ENCODE peak calls at places on chromosomes 2 and 18, in six cellular contexts. G is heart right ventricle, D is cardiac muscle cell, P is testis, Y is right lobe of liver, N is Karpas-422. H is an unnamed sample.

GRCh38 chr2:236665130-236665529 is 95.5 kb downstream of the ACKR3 start:
- DNase-seq in G (peak), D (no peak), P (no peak), Y (no peak), N (no peak), H (no peak)

GRCh38 chr2:187577310-187577709 is 23.1 kb upstream of the TFPI start:
- DNase-seq in G (no peak), D (peak), P (no peak), Y (no peak), N (no peak), H (no peak)

GRCh38 chr2:10331702-10332401 is 29.1 kb downstream of the HPCAL1 start:
- DNase-seq in G (no peak), D (no peak), P (no peak), Y (no peak), N (no peak), H (no peak)

GRCh38 chr2:205086689-205087088 is 541.4 kb downstream of the PARD3B start:
- DNase-seq in G (no peak), D (no peak), P (no peak), Y (no peak), N (no peak), H (no peak)

GRCh38 chr2:40281021-40281940 is 170.6 kb downstream of the SLC8A1 start:
- DNase-seq in G (peak), D (peak), P (peak), Y (no peak), N (peak), H (peak)

GRCh38 chr18:62596145-62597005 is 73.5 kb downstream of the ZCCHC2 start:
- DNase-seq in G (no peak), D (peak), P (no peak), Y (peak), N (no peak), H (no peak)

GRCh38 chr2:130374587-130375290 is 18.9 kb downstream of the PTPN18 start:
- DNase-seq in G (no peak), D (peak), P (no peak), Y (no peak), N (peak), H (no peak)

GRCh38 chr18:36296591-36297418 is 708 bp upstream of the FHOD3 start:
- DNase-seq in G (peak), D (peak), P (peak), Y (peak), N (no peak), H (peak)

GRCh38 chr2:100988630-100989417 is 13.3 kb upstream of the RPL31 start:
- DNase-seq in G (no peak), D (no peak), P (no peak), Y (no peak), N (no peak), H (no peak)

GRCh38 chr2:108806362-108806761 is 19.8 kb downstream of the CCDC138 start:
- DNase-seq in G (no peak), D (no peak), P (no peak), Y (no peak), N (no peak), H (no peak)

GRCh38 chr18:78645216-78645615 is 334.4 kb upstream of the SALL3 start:
- DNase-seq in G (no peak), D (no peak), P (no peak), Y (no peak), N (no peak), H (no peak)

GRCh38 chr18:68484241-68484640 is 230.7 kb downstream of the TMX3 start:
- DNase-seq in G (no peak), D (peak), P (no peak), Y (no peak), N (no peak), H (no peak)

GRCh38 chr2:42854207-42854818 is 61.9 kb upstream of the HAAO start:
- DNase-seq in G (peak), D (no peak), P (peak), Y (peak), N (no peak), H (no peak)

GRCh38 chr2:96091711-96092579 is 24.4 kb downstream of the ADRA2B start:
- DNase-seq in G (no peak), D (no peak), P (no peak), Y (no peak), N (no peak), H (no peak)

GRCh38 chr2:24885221-24886113 is 34.6 kb downstream of the ADCY3 start:
- DNase-seq in G (peak), D (peak), P (no peak), Y (no peak), N (no peak), H (no peak)

GRCh38 chr2:80896576-80896975 is 592.0 kb upstream of the LRRTM1 start:
- DNase-seq in G (no peak), D (no peak), P (no peak), Y (no peak), N (no peak), H (no peak)

GRCh38 chr18:67515987-67516431 is 511 bp downstream of the DSEL start:
- DNase-seq in G (peak), D (peak), P (peak), Y (peak), N (no peak), H (peak)

GRCh38 chr2:197869501-197870111 is 65.2 kb downstream of the PLCL1 start:
- DNase-seq in G (no peak), D (peak), P (no peak), Y (no peak), N (no peak), H (no peak)

GRCh38 chr18:45852631-45853030 is 27.2 kb downstream of the SIGLEC15 start:
- DNase-seq in G (no peak), D (peak), P (no peak), Y (no peak), N (no peak), H (no peak)

GRCh38 chr18:46346896-46347630 is 242.9 kb downstream of the HAUS1 start:
- DNase-seq in G (no peak), D (no peak), P (no peak), Y (no peak), N (no peak), H (no peak)

GRCh38 chr2:62692225-62692624 is 13.3 kb upstream of the EHBP1 start:
- DNase-seq in G (no peak), D (no peak), P (no peak), Y (no peak), N (no peak), H (no peak)

GRCh38 chr2:240725266-240726060 is 33.8 kb downstream of the AQP12A start:
- DNase-seq in G (no peak), D (no peak), P (no peak), Y (no peak), N (no peak), H (no peak)

GRCh38 chr2:191501390-191502168 is 176.4 kb upstream of the NABP1 start:
- DNase-seq in G (no peak), D (peak), P (no peak), Y (no peak), N (no peak), H (no peak)

GRCh38 chr2:193963472-193964119 is 1693.4 kb upstream of the SLC39A10 start:
- DNase-seq in G (no peak), D (peak), P (peak), Y (no peak), N (peak), H (no peak)

DNA sequence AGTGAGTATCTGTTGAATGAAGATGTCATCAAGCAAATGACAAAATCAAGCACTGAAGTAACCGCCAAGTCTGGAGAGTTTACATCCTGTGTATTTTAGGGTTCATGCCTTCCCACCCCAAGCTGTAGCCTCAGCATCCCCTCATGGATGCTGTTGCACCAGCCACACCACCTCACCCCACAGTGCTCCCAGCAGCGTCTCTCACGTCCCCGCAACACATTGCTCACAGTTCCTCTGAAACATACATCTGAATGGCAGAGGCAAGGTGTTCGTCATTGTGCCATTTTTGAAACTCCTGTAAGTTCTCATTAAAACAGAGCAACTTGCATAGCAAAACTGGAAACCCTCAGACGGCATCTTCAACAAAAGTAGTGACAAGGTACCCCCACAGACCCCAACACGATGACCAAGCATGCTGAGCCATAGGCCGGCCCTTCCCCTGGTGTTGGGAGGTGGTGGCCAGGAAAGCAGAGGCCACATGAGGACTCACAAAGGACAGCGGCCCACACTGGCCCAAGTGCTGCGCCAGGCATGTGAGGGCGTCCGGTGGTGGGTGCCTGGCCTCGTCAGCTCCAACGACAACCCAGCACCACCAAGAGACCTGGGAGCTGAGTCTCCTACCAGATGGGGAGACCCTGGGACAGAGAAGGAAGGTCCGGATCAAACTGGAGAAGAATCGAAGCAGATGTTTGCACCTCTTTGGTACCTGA is 456.5 kb downstream of the EIPR1 start:
- DNase-seq in G (no peak), D (no peak), P (no peak), Y (no peak), N (no peak), H (no peak)
- H3K27ac ChIP-seq in G (no peak), D (no peak), P (no peak), Y (no peak), N (no peak), H (no peak)

DNA sequence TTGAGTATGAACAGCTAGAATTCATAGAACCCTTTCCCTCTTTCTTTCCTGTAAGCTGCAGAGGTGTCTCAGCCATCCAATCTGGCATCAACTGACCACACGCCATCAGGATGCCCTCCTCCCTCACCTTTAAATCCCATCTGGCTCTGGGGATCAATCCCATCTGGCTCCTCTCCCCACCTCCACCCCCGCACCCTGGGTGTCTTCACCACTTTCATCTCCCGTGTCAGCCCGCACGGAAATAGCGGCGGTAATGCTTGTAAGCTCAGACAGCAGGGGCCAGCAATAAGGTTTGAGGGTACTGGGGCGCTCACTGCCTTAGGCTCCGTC is 508 bp upstream of the TUBA4B start:
- DNase-seq in G (no peak), D (no peak), P (no peak), Y (no peak), N (no peak), H (no peak)
- H3K4me3 ChIP-seq in G (peak), D (no peak), P (peak), Y (peak), N (peak), H (peak)

DNA sequence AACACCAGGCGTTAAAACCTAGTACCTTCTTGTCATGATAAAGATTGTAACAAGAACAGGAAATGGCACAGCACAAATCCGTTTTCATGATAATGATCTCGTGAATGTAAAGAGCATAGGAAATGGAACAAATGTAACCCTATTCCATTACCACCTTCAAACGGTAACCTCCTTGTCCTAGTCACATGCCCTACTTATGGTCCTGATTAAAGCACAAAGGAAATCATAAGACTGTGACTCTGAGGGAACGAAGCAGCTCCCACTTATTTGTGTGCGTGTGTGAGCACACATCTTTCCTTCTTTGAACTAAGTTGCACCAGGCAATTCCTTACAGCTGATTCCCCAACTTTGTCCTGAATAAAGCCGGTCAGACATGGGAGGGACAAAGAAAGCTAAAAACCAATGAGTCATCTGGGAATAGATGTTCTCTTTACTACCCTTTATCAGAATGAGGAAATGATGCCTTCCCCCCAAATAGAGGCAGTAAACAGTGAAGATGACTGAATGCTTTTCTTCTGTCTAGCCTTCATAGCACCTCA is 192.6 kb downstream of the IKZF2 start:
- DNase-seq in G (no peak), D (peak), P (no peak), Y (no peak), N (no peak), H (no peak)
- H3K27ac ChIP-seq in G (no peak), D (no peak), P (no peak), Y (no peak), N (no peak), H (no peak)

DNA sequence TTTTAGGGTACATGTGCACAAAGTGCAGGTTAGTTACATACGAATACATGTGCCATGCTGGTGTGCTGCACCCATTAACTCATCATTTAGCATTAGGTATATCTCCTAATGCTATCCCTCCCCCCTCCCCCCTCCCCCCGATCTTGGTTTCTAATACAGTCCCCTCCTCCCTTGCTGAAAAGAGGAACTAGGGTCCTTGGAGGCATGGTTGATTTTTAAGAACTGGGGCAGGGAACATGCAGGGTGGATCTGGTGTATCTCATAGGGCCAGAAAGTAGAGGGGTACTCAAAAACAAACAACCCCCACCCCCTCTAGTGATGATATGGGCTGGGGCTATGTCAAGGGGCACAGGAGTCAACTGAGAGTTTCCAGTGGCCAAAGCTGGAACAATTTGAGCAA is 153.4 kb downstream of the UBR3 start:
- DNase-seq in G (no peak), D (no peak), P (no peak), Y (no peak), N (peak), H (no peak)
- H3K4me3 ChIP-seq in G (no peak), D (no peak), P (no peak), Y (no peak), N (no peak), H (no peak)

GRCh38 chr2:28327596-28327962 is 65.1 kb upstream of the FOSL2 start:
- DNase-seq in G (no peak), D (no peak), P (peak), Y (no peak), N (no peak), H (no peak)
- H3K27ac ChIP-seq in G (peak), D (no peak), P (no peak), Y (no peak), N (no peak), H (peak)

DNA sequence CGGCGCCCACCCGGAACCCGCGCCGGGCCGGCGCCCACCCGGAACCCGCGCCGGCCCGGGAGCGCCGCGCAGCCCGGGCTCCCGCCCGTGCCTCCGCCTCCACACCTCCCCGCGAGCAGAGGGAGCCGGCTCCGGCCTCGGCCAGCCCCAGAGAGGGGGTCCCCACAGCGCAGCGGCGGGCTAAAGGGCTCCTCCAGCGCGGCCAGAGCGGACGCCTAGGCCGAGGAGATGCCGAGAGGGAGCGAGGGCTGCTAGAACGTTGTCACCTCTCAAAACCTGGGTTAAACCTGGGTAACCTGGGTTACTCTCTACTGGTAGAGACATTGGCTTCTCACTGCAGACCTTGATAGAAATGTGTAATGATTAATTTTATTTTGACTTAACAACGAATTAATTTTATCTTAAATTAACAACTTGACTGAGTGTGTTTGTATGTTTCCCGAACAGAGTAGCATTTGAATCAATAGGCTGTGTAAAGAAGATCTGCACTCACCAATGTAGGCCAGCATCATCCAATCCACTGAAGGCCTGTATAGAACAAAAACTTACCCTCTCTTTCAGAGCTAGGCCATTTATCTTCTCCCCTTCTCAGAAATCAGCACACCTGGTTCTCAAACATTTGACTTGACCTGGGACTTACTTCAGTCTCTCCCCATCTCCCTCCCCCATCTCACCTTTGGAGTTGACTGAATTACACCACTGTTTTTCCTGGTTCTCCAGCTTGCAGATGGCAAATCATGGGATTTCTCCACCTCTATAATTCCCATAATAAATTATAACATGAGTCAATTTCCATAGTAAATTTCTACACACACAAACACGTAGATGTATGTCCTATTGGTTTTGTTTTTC is 242.7 kb downstream of the ASXL3 start:
- DNase-seq in G (no peak), D (no peak), P (peak), Y (no peak), N (no peak), H (no peak)
- H3K4me3 ChIP-seq in G (no peak), D (no peak), P (peak), Y (peak), N (no peak), H (no peak)

GRCh38 chr18:58992301-58993231 is 127.9 kb downstream of the ZNF532 start:
- DNase-seq in G (no peak), D (peak), P (no peak), Y (no peak), N (no peak), H (no peak)
- H3K27ac ChIP-seq in G (peak), D (no peak), P (no peak), Y (peak), N (peak), H (peak)

DNA sequence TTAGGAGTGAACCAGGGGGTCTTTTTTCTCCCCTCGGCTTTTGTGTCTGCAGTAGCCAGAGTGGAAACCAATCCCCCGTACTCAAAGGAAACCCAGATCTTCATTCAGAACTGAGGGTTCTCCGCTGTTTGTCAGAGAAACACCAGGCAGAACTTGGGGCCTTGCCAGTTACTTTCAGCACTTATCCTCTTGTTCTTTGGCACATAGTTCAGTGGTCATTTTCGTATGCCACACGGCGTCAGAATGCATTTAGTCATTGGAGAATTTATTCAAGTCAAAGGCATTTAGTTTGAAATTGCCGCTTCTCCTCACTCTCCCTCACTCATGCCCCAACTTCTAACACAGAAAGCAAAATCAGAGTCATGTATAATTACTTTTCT is 102.9 kb downstream of the CABLES1 start:
- DNase-seq in G (peak), D (peak), P (peak), Y (peak), N (no peak), H (no peak)
- H3K4me3 ChIP-seq in G (peak), D (no peak), P (no peak), Y (peak), N (peak), H (no peak)

GRCh38 chr2:161119483-161119882 is 40.7 kb upstream of the TANK start:
- DNase-seq in G (no peak), D (no peak), P (no peak), Y (no peak), N (no peak), H (no peak)
- H3K27ac ChIP-seq in G (no peak), D (no peak), P (no peak), Y (no peak), N (peak), H (no peak)

GRCh38 chr2:44934521-44934961 is 7.0 kb upstream of the SIX3 start:
- DNase-seq in G (no peak), D (no peak), P (no peak), Y (no peak), N (no peak), H (no peak)
- H3K4me3 ChIP-seq in G (peak), D (no peak), P (peak), Y (no peak), N (no peak), H (no peak)

H was measured in AG04450.